ENCODE peak calls at places on chromosomes 4 and X, in eight cellular contexts. Q, M, U, B, P, N, X and Y are unnamed samples.

GRCh38 chr4:103370336-103370735 is 172.2 kb upstream of the CENPE start:
- DNase-seq in M (no peak), X (no peak), N (no peak), P (no peak), U (no peak), Q (no peak), B (no peak), Y (no peak)

GRCh38 chrX:39731735-39732134 is 366.0 kb downstream of the BCOR start:
- DNase-seq in U (no peak), P (no peak), X (no peak), B (no peak), Q (no peak), N (no peak), M (no peak), Y (no peak)

GRCh38 chr4:168221298-168221697 is 97.3 kb downstream of the DDX60 start:
- DNase-seq in N (no peak), P (no peak), Q (peak), B (no peak), M (peak), X (no peak), U (peak), Y (peak)

GRCh38 chr4:20778896-20779295 is 78.6 kb downstream of the PACRGL start:
- DNase-seq in B (no peak), U (no peak), M (no peak), P (no peak), N (no peak), Q (no peak), X (no peak), Y (no peak)

GRCh38 chr4:140305053-140305452 is 68.4 kb upstream of the SCOC start:
- DNase-seq in Q (no peak), B (no peak), P (no peak), U (no peak), M (no peak), X (no peak), N (no peak), Y (peak)

GRCh38 chr4:3287972-3288570 is 4.8 kb upstream of the RGS12 start:
- DNase-seq in P (no peak), Q (no peak), U (no peak), X (no peak), B (no peak), N (no peak), M (no peak), Y (no peak)

GRCh38 chr4:108029321-108029720 is 39.6 kb downstream of the HADH start:
- DNase-seq in X (no peak), P (no peak), U (no peak), M (no peak), B (no peak), N (no peak), Q (no peak), Y (no peak)

GRCh38 chr4:3813151-3813905 is 47.1 kb downstream of the ADRA2C start:
- DNase-seq in X (no peak), N (no peak), U (no peak), M (no peak), Q (no peak), B (no peak), P (no peak), Y (no peak)

GRCh38 chrX:154348646-154349358 is 25.6 kb downstream of the FLNA start:
- DNase-seq in M (no peak), P (no peak), X (no peak), Q (no peak), U (no peak), N (no peak), B (peak), Y (no peak)

GRCh38 chr4:7630559-7631287 is 196.0 kb upstream of the PSAPL1 start:
- DNase-seq in U (peak), X (no peak), B (no peak), N (no peak), Q (peak), M (peak), P (peak), Y (peak)

GRCh38 chr4:112082954-112083586 is 62.2 kb upstream of the FAM241A start:
- DNase-seq in M (peak), B (no peak), Q (peak), N (no peak), U (peak), X (no peak), P (peak), Y (no peak)

GRCh38 chrX:130025256-130025655 is 42.8 kb downstream of the BCORL1 start:
- DNase-seq in B (no peak), X (peak), N (no peak), Q (no peak), U (no peak), P (no peak), M (no peak), Y (no peak)

GRCh38 chr4:124449881-124450280 is 262.7 kb downstream of the ANKRD50 start:
- DNase-seq in X (no peak), N (no peak), B (no peak), U (peak), Q (no peak), M (no peak), P (no peak), Y (no peak)

GRCh38 chr4:106343865-106344264 is 24.7 kb downstream of the GIMD1 start:
- DNase-seq in B (no peak), Q (no peak), M (no peak), N (no peak), P (no peak), X (no peak), U (no peak), Y (no peak)

GRCh38 chr4:48792348-48793006 is 12.4 kb upstream of the FRYL start:
- DNase-seq in P (no peak), B (no peak), M (no peak), Q (no peak), U (no peak), X (no peak), N (no peak), Y (no peak)

GRCh38 chr4:3353747-3354454 is 61.1 kb downstream of the RGS12 start:
- DNase-seq in Q (peak), M (no peak), N (no peak), P (no peak), U (no peak), X (no peak), B (no peak), Y (no peak)

GRCh38 chr4:75232546-75232945 is 281.7 kb downstream of the RCHY1 start:
- DNase-seq in M (no peak), B (no peak), U (no peak), X (no peak), P (no peak), N (no peak), Q (no peak), Y (no peak)
- H3K4me3 ChIP-seq in M (no peak), B (no peak), U (no peak), X (no peak), P (no peak), N (no peak), Q (no peak), Y (no peak)

GRCh38 chr4:90419124-90419711 is 292.0 kb downstream of the CCSER1 start:
- DNase-seq in B (peak), Q (peak), M (no peak), N (no peak), P (peak), U (peak), X (no peak), Y (peak)
- TF ChIP-seq CTCF in B (peak), Q (peak), M (peak), N (no peak), P (peak), U (peak), X (peak), Y (peak)

GRCh38 chr4:126916626-126917140 is 716.1 kb upstream of the INTU start:
- DNase-seq in N (no peak), X (no peak), U (peak), M (peak), Q (peak), B (no peak), P (no peak), Y (no peak)
- H3K4me3 ChIP-seq in N (no peak), X (no peak), U (peak), M (peak), Q (no peak), B (no peak), P (no peak), Y (no peak)

DNA sequence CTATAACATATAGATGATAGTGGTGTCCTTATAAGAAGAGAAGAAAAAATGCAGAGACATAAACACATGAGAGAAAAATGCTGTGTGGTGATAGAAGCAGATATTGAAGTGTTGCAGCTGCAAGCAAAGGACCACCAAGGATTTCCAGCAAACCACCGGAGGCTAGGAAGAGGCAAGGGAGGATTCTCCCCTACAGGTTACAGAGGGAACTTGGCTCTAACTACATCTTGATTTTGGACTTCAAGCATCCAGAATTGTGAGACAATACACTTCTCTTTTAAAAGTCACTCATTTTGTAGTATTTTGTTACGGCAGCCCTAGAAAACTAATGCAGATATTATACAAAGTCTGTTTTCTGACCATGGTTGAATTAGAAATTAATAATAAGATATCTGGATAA is 30.4 kb upstream of the CHRDL1 start:
- DNase-seq in Q (no peak), M (no peak), X (no peak), B (no peak), N (no peak), P (no peak), U (no peak), Y (no peak)
- TF ChIP-seq CTCF in Q (no peak), M (no peak), X (peak), B (no peak), N (no peak), P (no peak), U (no peak), Y (no peak)

GRCh38 chr4:26330946-26331345 is 10.1 kb downstream of the RBPJ start:
- DNase-seq in P (no peak), U (no peak), N (no peak), Q (no peak), X (no peak), B (peak), M (no peak), Y (no peak)
- H3K4me3 ChIP-seq in P (no peak), U (no peak), N (no peak), Q (no peak), X (peak), B (peak), M (no peak), Y (no peak)

DNA sequence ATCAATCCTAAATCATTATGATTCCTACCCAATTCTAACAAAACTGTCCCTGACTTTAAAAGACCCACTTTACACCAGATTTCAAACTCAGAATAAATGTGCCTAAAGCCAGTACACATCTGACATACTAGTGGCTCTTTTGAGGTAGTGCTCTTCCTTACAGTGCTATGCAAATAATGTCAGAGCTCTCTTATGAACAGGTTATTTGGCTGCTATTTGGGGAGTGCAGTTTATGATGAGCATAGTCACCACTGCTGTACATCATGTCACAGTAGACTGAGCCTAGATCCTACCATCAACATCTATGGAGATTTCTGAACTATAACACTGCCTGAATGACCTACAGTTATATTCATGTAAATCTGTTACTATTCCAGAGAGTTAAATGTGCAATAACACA is 50.4 kb upstream of the PAGE5 start:
- DNase-seq in N (no peak), Q (no peak), P (no peak), U (no peak), M (no peak), X (no peak), B (no peak), Y (no peak)
- TF ChIP-seq CTCF in N (no peak), Q (no peak), P (no peak), U (no peak), M (no peak), X (peak), B (no peak), Y (no peak)

DNA sequence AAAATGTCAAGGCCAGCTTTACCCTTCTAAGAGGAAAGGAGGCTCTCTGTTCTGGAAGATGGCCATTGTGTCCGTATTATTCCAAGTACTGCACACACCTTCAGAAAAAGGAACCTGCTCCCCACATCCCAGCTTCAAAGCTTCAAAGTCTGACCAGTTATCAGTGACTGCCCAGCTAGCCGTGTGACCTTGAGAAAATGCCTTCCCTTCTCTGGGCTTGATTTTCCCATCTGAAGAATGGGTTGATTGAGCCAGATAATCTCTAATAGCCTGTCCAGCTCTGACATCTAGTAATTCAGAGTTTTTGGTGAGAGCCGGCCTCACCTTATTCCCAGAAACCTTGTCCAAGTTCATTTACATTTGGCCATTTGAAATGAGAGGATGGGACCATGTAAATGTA is 3.0 kb downstream of the LONRF3 start:
- DNase-seq in X (no peak), Q (no peak), U (no peak), B (no peak), N (no peak), M (no peak), P (no peak), Y (no peak)
- H3K4me3 ChIP-seq in X (no peak), Q (no peak), U (no peak), B (no peak), N (no peak), M (no peak), P (peak), Y (no peak)

DNA sequence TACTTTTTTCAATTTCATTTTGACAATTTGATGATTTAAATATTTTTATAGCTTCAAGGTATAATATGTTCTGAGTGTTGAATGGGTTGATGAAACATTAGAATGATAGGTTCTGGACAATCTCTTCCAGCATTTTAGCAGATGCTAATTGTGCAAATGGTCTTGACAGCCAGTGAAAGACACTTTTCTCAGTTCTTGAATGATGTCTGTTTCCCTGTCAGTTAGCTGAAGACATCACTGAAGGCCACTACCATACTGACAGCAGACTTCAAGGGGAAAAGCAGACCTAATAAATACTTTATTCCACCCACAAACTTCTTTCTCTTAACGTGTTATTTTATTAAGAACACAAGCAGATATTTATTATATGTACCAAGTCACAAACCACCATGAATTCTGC is 498.6 kb downstream of the GRXCR1 start:
- DNase-seq in Q (no peak), B (no peak), U (no peak), X (no peak), N (no peak), P (no peak), M (no peak), Y (no peak)
- TF ChIP-seq CTCF in Q (no peak), B (no peak), U (no peak), X (no peak), N (no peak), P (no peak), M (no peak), Y (no peak)